ENCODE peak calls at places on chromosomes 2 and 18, in four cellular contexts. One of them, this sample, is unnamed.

GRCh38 chr2:206125914-206126313 is 33.3 kb downstream of the NDUFS1 start:
- DNase-seq in stimulated activated CD4-positive, alpha-beta T cell treated with anti-CD3 and anti-CD28 coated beads, Interleukin-2, amount 100 ng/mL, for 24 hours: no peak
- DNase-seq in frontal cortex: no peak
- DNase-seq in myocyte: no peak
- DNase-seq in this sample: no peak

GRCh38 chr2:151299940-151300539 is 10.6 kb upstream of the NMI start:
- DNase-seq in stimulated activated CD4-positive, alpha-beta T cell treated with anti-CD3 and anti-CD28 coated beads, Interleukin-2, amount 100 ng/mL, for 24 hours: no peak
- DNase-seq in frontal cortex: no peak
- DNase-seq in myocyte: no peak
- DNase-seq in this sample: no peak

GRCh38 chr2:239263937-239264837 is 136.6 kb downstream of the HDAC4 start:
- DNase-seq in stimulated activated CD4-positive, alpha-beta T cell treated with anti-CD3 and anti-CD28 coated beads, Interleukin-2, amount 100 ng/mL, for 24 hours: no peak
- DNase-seq in frontal cortex: no peak
- DNase-seq in myocyte: peak
- DNase-seq in this sample: no peak

GRCh38 chr18:5294113-5294617 is 1.4 kb downstream of the ZBTB14 start:
- DNase-seq in stimulated activated CD4-positive, alpha-beta T cell treated with anti-CD3 and anti-CD28 coated beads, Interleukin-2, amount 100 ng/mL, for 24 hours: no peak
- DNase-seq in frontal cortex: no peak
- DNase-seq in myocyte: no peak
- DNase-seq in this sample: no peak

GRCh38 chr18:22193466-22193865 is 24.1 kb downstream of the GATA6 start:
- DNase-seq in stimulated activated CD4-positive, alpha-beta T cell treated with anti-CD3 and anti-CD28 coated beads, Interleukin-2, amount 100 ng/mL, for 24 hours: no peak
- DNase-seq in frontal cortex: no peak
- DNase-seq in myocyte: no peak
- DNase-seq in this sample: no peak

GRCh38 chr2:74559912-74560311 is 5.4 kb downstream of the DOK1 start:
- DNase-seq in stimulated activated CD4-positive, alpha-beta T cell treated with anti-CD3 and anti-CD28 coated beads, Interleukin-2, amount 100 ng/mL, for 24 hours: no peak
- DNase-seq in frontal cortex: no peak
- DNase-seq in myocyte: no peak
- DNase-seq in this sample: no peak

GRCh38 chr18:54807303-54807702 is 21.0 kb upstream of the RAB27B start:
- DNase-seq in stimulated activated CD4-positive, alpha-beta T cell treated with anti-CD3 and anti-CD28 coated beads, Interleukin-2, amount 100 ng/mL, for 24 hours: no peak
- DNase-seq in frontal cortex: no peak
- DNase-seq in myocyte: no peak
- DNase-seq in this sample: no peak

GRCh38 chr2:144444418-144444817 is 75.5 kb downstream of the ZEB2 start:
- DNase-seq in stimulated activated CD4-positive, alpha-beta T cell treated with anti-CD3 and anti-CD28 coated beads, Interleukin-2, amount 100 ng/mL, for 24 hours: no peak
- DNase-seq in frontal cortex: no peak
- DNase-seq in myocyte: no peak
- DNase-seq in this sample: no peak

GRCh38 chr2:32824415-32824814 is 122.3 kb upstream of the LTBP1 start:
- DNase-seq in stimulated activated CD4-positive, alpha-beta T cell treated with anti-CD3 and anti-CD28 coated beads, Interleukin-2, amount 100 ng/mL, for 24 hours: no peak
- DNase-seq in frontal cortex: no peak
- DNase-seq in myocyte: peak
- DNase-seq in this sample: no peak

GRCh38 chr18:32093523-32093922 is 1.8 kb downstream of the RNF138 start:
- DNase-seq in stimulated activated CD4-positive, alpha-beta T cell treated with anti-CD3 and anti-CD28 coated beads, Interleukin-2, amount 100 ng/mL, for 24 hours: no peak
- DNase-seq in frontal cortex: no peak
- DNase-seq in myocyte: no peak
- DNase-seq in this sample: no peak